ENCODE peak calls at places on chromosomes 5 and 9, in nine cellular contexts. V is lung, X is upper lobe of right lung, P is heart left ventricle, R is aorta, N is H9, I is uterus, Y is cardiac muscle cell, Z is fibroblast of lung. Q is an unnamed sample.
A peak's percentile ranks its signal among the peaks of the same experiment; 100 is the strongest.

GRCh38 chr5:100691545-100691944 is 156.4 kb downstream of the FAM174A start:
- DNase-seq in X (no peak), V (no peak), Z (peak; percentile 77), I (no peak), R (no peak), Y (no peak), N (no peak), P (no peak), Q (no peak)

GRCh38 chr5:163846512-163846911 is 341.1 kb downstream of the MAT2B start:
- DNase-seq in V (no peak), Z (peak; percentile 49), R (no peak), P (no peak), Y (no peak), I (no peak), N (no peak), X (no peak), Q (no peak)

GRCh38 chr5:110058175-110058574 is 368.4 kb downstream of the MAN2A1 start:
- DNase-seq in N (no peak), V (no peak), R (no peak), I (no peak), P (no peak), Z (no peak), Y (no peak), X (no peak), Q (no peak)

GRCh38 chr5:140221697-140222223 is 46.8 kb downstream of the CYSTM1 start:
- DNase-seq in Z (peak; percentile 87), V (no peak), R (no peak), Y (no peak), X (no peak), P (no peak), N (no peak), I (no peak), Q (no peak)

GRCh38 chr9:4334439-4334838 is 34.6 kb upstream of the GLIS3 start:
- DNase-seq in R (no peak), I (no peak), V (peak; percentile 83), X (peak; percentile 81), Y (no peak), Z (peak; percentile 63), N (peak; percentile 73), P (peak; percentile 32), Q (peak; percentile 62)

GRCh38 chr5:123835421-123835820 is 323.4 kb downstream of the CSNK1G3 start:
- DNase-seq in R (no peak), X (no peak), P (no peak), Y (no peak), V (no peak), I (no peak), N (no peak), Z (no peak), Q (no peak)

GRCh38 chr5:102777099-102777498 is 22.0 kb downstream of the PAM start:
- DNase-seq in P (no peak), N (no peak), I (no peak), X (no peak), Y (no peak), R (no peak), Z (no peak), V (no peak), Q (no peak)

GRCh38 chr5:8905021-8905420 is 640.9 kb downstream of the SEMA5A start:
- DNase-seq in N (no peak), X (no peak), P (peak; percentile 11), R (no peak), V (no peak), I (no peak), Y (peak; percentile 5), Z (peak; percentile 65), Q (no peak)

GRCh38 chr9:6973762-6974161 is 216.0 kb downstream of the KDM4C start:
- DNase-seq in Y (no peak), N (no peak), I (no peak), V (no peak), X (no peak), P (no peak), Z (no peak), R (no peak), Q (no peak)

GRCh38 chr5:163506726-163507125 is 1.3 kb downstream of the MAT2B start:
- DNase-seq in P (no peak), Y (no peak), I (no peak), X (no peak), Z (peak; percentile 75), R (no peak), V (no peak), N (no peak), Q (no peak)

GRCh38 chr5:38039091-38039490 is 199.2 kb upstream of the GDNF start:
- DNase-seq in V (no peak), X (no peak), Z (no peak), P (no peak), N (no peak), I (no peak), R (no peak), Y (no peak), Q (no peak)

GRCh38 chr5:131997727-131998117 is 13.7 kb downstream of the ACSL6 start:
- DNase-seq in I (no peak), V (no peak), X (peak; percentile 25), P (no peak), Z (no peak), N (no peak), Y (no peak), R (no peak), Q (no peak)

GRCh38 chr9:96680812-96681499 is 25.8 kb upstream of the PRXL2C start:
- DNase-seq in R (no peak), X (no peak), V (no peak), P (no peak), N (no peak), I (no peak), Y (no peak), Z (no peak), Q (no peak)

GRCh38 chr5:30131-30530 is 61.8 kb upstream of the PLEKHG4B start:
- DNase-seq in P (no peak), R (no peak), V (no peak), X (no peak), Y (no peak), Z (no peak), I (no peak), N (no peak), Q (no peak)

GRCh38 chr5:40572359-40572758 is 107.4 kb upstream of the PTGER4 start:
- DNase-seq in Z (no peak), I (no peak), P (peak; percentile 16), X (no peak), Y (no peak), N (no peak), R (no peak), V (no peak), Q (no peak)
- H3K9me3 ChIP-seq in Z (no peaks in the 10 kb centered on the region), I (no peaks in the 10 kb centered on the region), P (no peaks in the 10 kb centered on the region), X (no peaks in the 10 kb centered on the region), Y (no peaks in the 10 kb centered on the region), N (no peaks in the 10 kb centered on the region), R (no peaks in the 10 kb centered on the region), V (peaks cover 4% of the 10 kb centered on the region), Q (peaks cover 3% of the 10 kb centered on the region)

DNA sequence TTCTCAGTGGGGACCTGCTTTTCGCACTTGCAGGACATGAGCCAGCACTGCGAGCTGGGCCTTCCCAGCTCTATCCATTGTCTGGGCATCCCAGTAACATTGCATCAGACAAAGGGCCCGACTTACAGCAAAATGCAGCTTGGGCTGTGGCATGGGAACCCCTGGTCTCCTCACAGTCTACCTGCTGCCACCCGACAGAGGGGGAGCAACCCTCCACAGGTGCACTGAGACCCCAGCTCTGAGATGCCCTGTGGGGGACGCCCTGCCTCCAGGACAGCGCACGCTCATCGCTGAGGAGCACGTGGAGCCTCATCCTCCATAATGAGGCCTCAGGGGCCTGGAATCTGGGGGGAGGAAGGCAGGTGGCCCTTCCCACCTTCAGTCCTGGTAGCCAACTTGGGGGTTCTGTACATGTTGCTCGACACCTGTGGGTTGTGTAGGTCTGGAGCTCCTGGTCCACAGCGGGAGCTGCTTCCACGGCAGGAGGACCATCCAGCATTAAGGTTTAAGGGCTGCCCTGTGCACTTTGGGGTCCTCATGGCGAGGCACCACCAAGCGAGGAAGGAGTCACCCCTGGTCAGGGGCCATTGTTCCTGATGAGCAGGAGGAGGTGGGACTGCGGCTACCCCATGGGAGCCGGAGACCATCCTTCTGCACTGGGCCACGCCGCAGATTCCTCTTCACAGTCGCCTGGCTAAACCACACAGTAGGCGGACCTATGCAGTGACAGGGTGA is 376.5 kb upstream of the IRX1 start:
- DNase-seq in P (no peak), V (no peak), X (no peak), Z (no peak), N (no peak), I (no peak), Y (no peak), R (no peak), Q (no peak)
- H3K9me3 ChIP-seq in P (no peaks in the 10 kb centered on the region), V (no peaks in the 10 kb centered on the region), X (no peaks in the 10 kb centered on the region), Z (no peaks in the 10 kb centered on the region), N (no peaks in the 10 kb centered on the region), I (no peaks in the 10 kb centered on the region), Y (no peaks in the 10 kb centered on the region), R (no peaks in the 10 kb centered on the region), Q (no peaks in the 10 kb centered on the region)

GRCh38 chr9:65409471-65409980 is 124.5 kb upstream of the FOXD4L5 start:
- DNase-seq in Z (no peak), P (no peak), N (no peak), R (no peak), X (peak; percentile 52), V (no peak), Y (no peak), I (no peak), Q (no peak)

GRCh38 chr9:65410926-65411325 is 125.9 kb upstream of the FOXD4L5 start:
- DNase-seq in Z (no peak), V (no peak), I (no peak), Y (no peak), N (no peak), P (no peak), X (peak; percentile 54), R (no peak), Q (no peak)

GRCh38 chr9:65411336-65411735 is 126.3 kb upstream of the FOXD4L5 start:
- DNase-seq in N (no peak), R (no peak), I (no peak), V (no peak), Y (no peak), P (no peak), X (no peak), Z (no peak), Q (no peak)

DNA sequence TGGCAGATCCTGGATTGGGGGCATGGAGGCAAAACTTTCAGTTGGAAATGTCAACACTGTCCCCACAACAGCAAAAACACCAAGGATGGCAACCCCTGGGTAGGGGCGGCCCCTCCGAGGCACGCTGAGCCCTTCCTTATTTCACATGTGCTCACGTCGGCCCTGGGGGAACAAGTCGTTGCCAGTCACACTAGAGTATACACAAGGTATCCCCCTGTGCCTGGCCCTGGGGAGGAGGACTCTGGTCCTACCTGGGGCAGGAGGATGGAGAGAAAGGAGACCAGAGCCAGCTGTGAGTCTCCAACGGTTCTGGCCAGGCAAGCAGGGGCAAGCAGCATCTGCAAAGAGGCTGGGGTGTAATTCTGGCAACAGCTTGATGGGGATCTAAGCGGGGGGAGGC is 126.9 kb upstream of the FOXD4L5 start:
- DNase-seq in N (no peak), X (peak; percentile 43), P (no peak), Z (no peak), I (no peak), Y (no peak), V (no peak), R (no peak), Q (no peak)
- H3K9me3 ChIP-seq in N (peaks cover 82% of the 10 kb centered on the region), X (no peaks in the 10 kb centered on the region), P (no peaks in the 10 kb centered on the region), Z (no peaks in the 10 kb centered on the region), I (no peaks in the 10 kb centered on the region), Y (no peaks in the 10 kb centered on the region), V (no peaks in the 10 kb centered on the region), R (no peaks in the 10 kb centered on the region), Q (no peaks in the 10 kb centered on the region)

DNA sequence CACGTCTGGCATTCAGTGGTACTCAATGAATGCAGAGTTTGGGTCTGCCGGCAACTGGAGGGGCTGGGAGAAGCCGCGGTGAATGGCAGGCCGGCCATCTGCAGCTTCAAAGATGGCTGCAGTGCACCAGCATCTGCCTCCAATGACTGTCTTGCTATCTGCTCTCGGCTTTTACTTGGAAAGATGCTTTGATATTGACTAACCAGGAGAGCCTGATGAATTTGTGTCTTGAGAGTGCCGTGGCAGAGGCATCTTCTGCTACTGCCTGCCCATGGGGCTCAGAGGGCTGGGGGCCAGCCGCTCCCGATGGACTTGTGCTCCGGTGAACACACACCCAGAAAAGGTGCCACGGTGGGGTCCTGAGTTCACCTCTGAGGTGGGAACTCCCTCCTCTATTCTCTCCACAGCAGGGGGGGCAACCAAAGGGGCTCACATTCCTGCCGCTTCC is 164.5 kb downstream of the COL23A1 start:
- DNase-seq in N (peak; percentile 15), V (no peak), I (no peak), Y (no peak), Z (no peak), X (no peak), R (peak; percentile 32), P (no peak), Q (no peak)
- H3K9me3 ChIP-seq in N (no peaks in the 10 kb centered on the region), V (no peaks in the 10 kb centered on the region), I (no peaks in the 10 kb centered on the region), Y (no peaks in the 10 kb centered on the region), Z (no peaks in the 10 kb centered on the region), X (no peaks in the 10 kb centered on the region), R (no peaks in the 10 kb centered on the region), P (no peaks in the 10 kb centered on the region), Q (no peaks in the 10 kb centered on the region)

Q was measured in right cardiac atrium.